ENCODE peak calls at places on chromosomes 3 and 15, in six cellular contexts. P, M, S, L, R and N are unnamed samples. For H3K36me3, the result is how much of the 10 kb centered on the place peaks cover.

GRCh38 chr3:130783629-130784028 is 37.0 kb upstream of the PIK3R4 start:
- DNase-seq in P (no peak), M (no peak), S (no peak), L (no peak), R (no peak), N (no peak)

GRCh38 chr3:39781632-39782031 is 27.8 kb upstream of the MYRIP start:
- DNase-seq in P (no peak), M (no peak), S (no peak), L (no peak), R (no peak), N (no peak)

GRCh38 chr15:63909819-63910437 is 76.2 kb upstream of the HERC1 start:
- DNase-seq in P (no peak), M (no peak), S (peak), L (no peak), R (no peak), N (no peak)

GRCh38 chr15:75775296-75776074 is 62.8 kb upstream of the CSPG4 start:
- DNase-seq in P (no peak), M (no peak), S (no peak), L (no peak), R (no peak), N (no peak)

GRCh38 chr3:123750659-123751420 is 133.3 kb downstream of the MYLK start:
- DNase-seq in P (no peak), M (no peak), S (peak), L (peak), R (peak), N (peak)

GRCh38 chr15:66164788-66165187 is 88.8 kb downstream of the MEGF11 start:
- DNase-seq in P (no peak), M (no peak), S (no peak), L (no peak), R (no peak), N (no peak)

GRCh38 chr3:119034256-119035013 is at the start of gene IGSF11:
- DNase-seq in P (peak), M (peak), S (peak), L (peak), R (peak), N (no peak)

GRCh38 chr15:47819158-47819557 is 101.9 kb downstream of the SEMA6D start:
- DNase-seq in P (no peak), M (no peak), S (no peak), L (no peak), R (no peak), N (no peak)

GRCh38 chr3:197484204-197484901 is 71.4 kb downstream of the BDH1 start:
- DNase-seq in P (no peak), M (no peak), S (no peak), L (no peak), R (no peak), N (no peak)

GRCh38 chr3:51937014-51937413 is 4.7 kb downstream of the RRP9 start:
- DNase-seq in P (peak), M (no peak), S (peak), L (no peak), R (no peak), N (no peak)

GRCh38 chr3:51934139-51934850 is 7.4 kb downstream of the RRP9 start:
- DNase-seq in P (peak), M (no peak), S (no peak), L (no peak), R (no peak), N (no peak)

GRCh38 chr3:51934991-51935885 is 6.5 kb downstream of the RRP9 start:
- DNase-seq in P (peak), M (no peak), S (no peak), L (no peak), R (no peak), N (no peak)

GRCh38 chr3:51937611-51938450 is 3.9 kb downstream of the RRP9 start:
- DNase-seq in P (peak), M (no peak), S (no peak), L (no peak), R (no peak), N (no peak)

DNA sequence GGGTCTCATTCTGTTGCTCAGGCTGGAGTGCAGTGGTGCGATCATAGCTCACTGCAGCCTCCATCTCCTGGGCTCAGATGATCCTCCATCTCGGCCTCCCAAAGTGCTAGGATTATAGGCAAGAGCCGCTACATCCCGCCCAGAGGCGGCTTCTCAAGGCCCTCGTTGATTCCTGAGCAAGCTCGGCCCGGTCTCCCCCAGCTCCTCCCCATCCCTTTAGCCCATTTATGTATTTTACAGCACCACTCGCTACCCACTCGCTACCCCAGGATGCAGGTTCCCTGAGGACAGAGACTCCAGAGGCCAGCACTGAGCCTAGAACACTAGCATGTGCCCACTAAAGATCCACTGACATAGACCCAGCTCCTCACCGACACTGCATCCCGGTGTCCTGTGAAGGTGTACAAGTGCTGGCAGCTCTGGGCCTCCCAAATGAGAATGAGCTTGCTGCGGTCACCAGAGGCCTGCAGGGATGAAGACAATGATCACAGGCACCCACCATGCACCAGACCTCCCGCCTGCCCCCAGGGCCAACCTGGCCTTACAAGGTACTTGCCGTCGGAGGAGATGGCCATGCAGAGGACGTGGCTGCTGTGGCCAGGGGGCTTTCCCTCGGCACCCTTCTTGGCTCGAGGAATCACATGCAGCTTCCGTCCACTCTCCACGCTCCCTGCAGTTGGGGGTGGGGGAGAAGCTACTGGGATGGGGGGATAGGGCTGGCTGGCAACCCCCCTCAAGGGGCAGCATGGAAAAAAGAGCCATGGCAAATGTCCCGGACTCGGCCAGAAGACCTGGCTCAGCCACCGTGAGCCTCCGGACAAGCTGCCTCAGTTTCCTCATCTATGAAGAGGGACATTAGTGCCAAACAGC is 5.6 kb downstream of the RRP9 start:
- DNase-seq in P (peak), M (no peak), S (no peak), L (no peak), R (no peak), N (no peak)
- H3K36me3 ChIP-seq in P (under half), M (under half), S (under half), L (under half), R (half or more), N (under half)

GRCh38 chr15:31869640-31870335 is 160.5 kb upstream of the CHRNA7 start:
- DNase-seq in P (no peak), M (no peak), S (peak), L (no peak), R (no peak), N (no peak)

GRCh38 chr15:31871887-31872281 is 158.4 kb upstream of the CHRNA7 start:
- DNase-seq in P (no peak), M (no peak), S (no peak), L (no peak), R (no peak), N (no peak)

GRCh38 chr15:31871159-31871886 is 159.0 kb upstream of the CHRNA7 start:
- DNase-seq in P (no peak), M (peak), S (no peak), L (peak), R (no peak), N (no peak)

GRCh38 chr15:31867536-31868442 is 162.5 kb upstream of the CHRNA7 start:
- DNase-seq in P (no peak), M (peak), S (peak), L (peak), R (no peak), N (no peak)

GRCh38 chr15:31870336-31871158 is 159.8 kb upstream of the CHRNA7 start:
- DNase-seq in P (peak), M (peak), S (peak), L (peak), R (peak), N (peak)
- H3K4me3 ChIP-seq in P (peak), M (peak), S (peak), L (peak), R (peak), N (peak)

GRCh38 chr15:80087104-80087503 is 27.6 kb downstream of the ZFAND6 start:
- DNase-seq in P (no peak), M (no peak), S (no peak), L (no peak), R (no peak), N (no peak)

GRCh38 chr15:80076321-80077318 is 17.1 kb downstream of the ZFAND6 start:
- DNase-seq in P (no peak), M (no peak), S (peak), L (no peak), R (no peak), N (no peak)

GRCh38 chr15:80081390-80081789 is 21.9 kb downstream of the ZFAND6 start:
- DNase-seq in P (no peak), M (no peak), S (no peak), L (no peak), R (no peak), N (no peak)
- H3K36me3 ChIP-seq in P (under half), M (under half), S (under half), L (under half), R (under half), N (under half)

GRCh38 chr15:69074843-69075224 is 60.3 kb downstream of the NOX5 start:
- DNase-seq in P (no peak), M (no peak), S (peak), L (no peak), R (no peak), N (no peak)
- H3K4me3 ChIP-seq in P (no peak), M (no peak), S (peak), L (peak), R (no peak), N (peak)